ENCODE peak calls at places on chromosomes 13 and 19, in seven cellular contexts. B, Z, E, O, T, C and M are unnamed samples.

GRCh38 chr13:112995395-112996091 is 26.5 kb downstream of the MCF2L start:
- DNase-seq in B (no peak), Z (no peak), E (no peak), O (no peak), T (peak; percentile 20), C (no peak), M (no peak)

GRCh38 chr19:47379398-47379938 is 30.4 kb downstream of the DHX34 start:
- DNase-seq in B (no peak), Z (no peak), E (no peak), O (no peak), T (no peak), C (no peak), M (no peak)

GRCh38 chr19:3184847-3185481 is 766 bp upstream of the NCLN start:
- DNase-seq in B (no peak), Z (peak; percentile 51), E (peak; percentile 84), O (peak; percentile 39), T (peak; percentile 77), C (peak; percentile 79), M (no peak)

GRCh38 chr19:4301590-4302237 is 475 bp downstream of the TMIGD2 start:
- DNase-seq in B (no peak), Z (no peak), E (no peak), O (no peak), T (no peak), C (no peak), M (no peak)

GRCh38 chr19:15297416-15298224 is 34.7 kb downstream of the BRD4 start:
- DNase-seq in B (peak; percentile 75), Z (no peak), E (no peak), O (no peak), T (peak; percentile 27), C (no peak), M (no peak)

GRCh38 chr13:20546559-20546958 is 20.4 kb upstream of the IFT88 start:
- DNase-seq in B (no peak), Z (no peak), E (no peak), O (no peak), T (no peak), C (no peak), M (no peak)

GRCh38 chr13:62799038-62799535 is 1383.4 kb upstream of the PCDH20 start:
- DNase-seq in B (no peak), Z (no peak), E (no peak), O (no peak), T (no peak), C (no peak), M (no peak)

GRCh38 chr13:102470283-102470920 is 68.6 kb upstream of the FGF14 start:
- DNase-seq in B (no peak), Z (no peak), E (no peak), O (no peak), T (no peak), C (no peak), M (no peak)

GRCh38 chr13:24217601-24218281 is 57.2 kb downstream of the SPATA13 start:
- DNase-seq in B (no peak), Z (no peak), E (no peak), O (no peak), T (no peak), C (no peak), M (no peak)